ENCODE peak calls at places on chromosomes 2 and 18, in seven cellular contexts. T, G, P, N, E, A and V are unnamed samples.

GRCh38 chr2:119251652-119252051 is 28.0 kb downstream of the STEAP3 start:
- DNase-seq in E (no peak), G (no peak), N (no peak), T (no peak), A (no peak), P (no peak), V (no peak)

GRCh38 chr2:11870064-11870463 is 123.6 kb downstream of the LPIN1 start:
- DNase-seq in T (no peak), G (no peak), A (no peak), P (no peak), E (no peak), N (no peak), V (no peak)

GRCh38 chr2:119425620-119426395 is 5.8 kb upstream of the TMEM37 start:
- DNase-seq in A (no peak), T (no peak), P (no peak), E (no peak), G (no peak), N (peak; percentile 5), V (no peak)

GRCh38 chr18:51383711-51384110 is 186.2 kb upstream of the MEX3C start:
- DNase-seq in G (peak; percentile 62), P (no peak), A (no peak), T (no peak), E (no peak), N (no peak), V (no peak)

GRCh38 chr18:29651121-29651675 is 1391.3 kb downstream of the DSC3 start:
- DNase-seq in E (no peak), G (no peak), N (no peak), A (no peak), P (no peak), T (no peak), V (no peak)

GRCh38 chr18:76972241-76972640 is 149.9 kb downstream of the ZNF236 start:
- DNase-seq in A (no peak), E (no peak), G (no peak), P (no peak), T (no peak), N (no peak), V (no peak)

GRCh38 chr18:34893239-34893638 is 148.0 kb upstream of the MAPRE2 start:
- DNase-seq in P (no peak), A (no peak), N (no peak), E (no peak), G (no peak), T (no peak), V (no peak)

GRCh38 chr18:39134255-39134654 is 1568.7 kb upstream of the CELF4 start:
- DNase-seq in P (no peak), A (no peak), T (no peak), G (no peak), E (no peak), N (no peak), V (no peak)

GRCh38 chr18:76058146-76058545 is 436.9 kb downstream of the ZNF516 start:
- DNase-seq in N (no peak), A (no peak), P (no peak), G (no peak), T (no peak), E (no peak), V (no peak)

GRCh38 chr2:39664478-39664877 is 1.2 kb upstream of the TMEM178A start:
- DNase-seq in G (no peak), E (no peak), N (no peak), P (no peak), A (no peak), T (no peak), V (no peak)

GRCh38 chr18:8984131-8984670 is 118.3 kb upstream of the NDUFV2 start:
- DNase-seq in N (no peak), A (no peak), E (no peak), G (no peak), T (no peak), P (no peak), V (no peak)

GRCh38 chr18:6731197-6731596 is 1.7 kb downstream of the ARHGAP28 start:
- DNase-seq in G (peak; percentile 74), E (no peak), A (no peak), T (no peak), N (no peak), P (no peak), V (no peak)

GRCh38 chr18:61394983-61395382 is 61.8 kb downstream of the CDH20 start:
- DNase-seq in G (peak; percentile 11), E (no peak), P (no peak), N (no peak), T (no peak), A (no peak), V (no peak)

GRCh38 chr2:211486-212184 is 52.2 kb downstream of the SH3YL1 start:
- DNase-seq in E (no peak), P (no peak), T (no peak), A (no peak), G (no peak), N (no peak), V (no peak)

GRCh38 chr2:202870431-202871160 is 970 bp downstream of the ICA1L start:
- DNase-seq in A (peak; percentile 49), E (peak; percentile 63), T (peak; percentile 80), G (peak; percentile 64), P (peak; percentile 88), N (peak; percentile 92), V (peak; percentile 54)

GRCh38 chr2:202871161-202872141 is at the start of gene ICA1L:
- DNase-seq in P (peak; percentile 88), N (peak; percentile 66), G (peak; percentile 41), T (peak; percentile 69), E (peak; percentile 80), A (peak; percentile 56), V (peak; percentile 81)
- TF ChIP-seq CTCF in P (no peak), N (no peak), G (no peak), T (no peak), E (peak; percentile 16), A (peak; percentile 11), V (no peak)

GRCh38 chr2:223086360-223086981 is 34.5 kb downstream of the KCNE4 start:
- DNase-seq in N (no peak), P (no peak), A (peak; percentile 28), T (no peak), G (no peak), E (no peak), V (peak; percentile 21)

GRCh38 chr2:223083402-223084070 is 31.5 kb downstream of the KCNE4 start:
- DNase-seq in A (no peak), G (no peak), P (no peak), N (no peak), T (no peak), E (no peak), V (no peak)

GRCh38 chr2:223087466-223087865 is 35.5 kb downstream of the KCNE4 start:
- DNase-seq in P (no peak), G (no peak), A (no peak), T (no peak), N (no peak), E (no peak), V (no peak)

GRCh38 chr2:223082701-223083100 is 30.7 kb downstream of the KCNE4 start:
- DNase-seq in T (no peak), A (no peak), G (no peak), E (no peak), N (no peak), P (no peak), V (no peak)

GRCh38 chr2:223084873-223085272 is 32.9 kb downstream of the KCNE4 start:
- DNase-seq in N (peak; percentile 48), T (no peak), G (no peak), A (no peak), P (no peak), E (no peak), V (no peak)
- TF ChIP-seq CTCF in N (no peak), T (no peak), G (no peak), A (no peak), P (no peak), E (no peak), V (no peak)

DNA sequence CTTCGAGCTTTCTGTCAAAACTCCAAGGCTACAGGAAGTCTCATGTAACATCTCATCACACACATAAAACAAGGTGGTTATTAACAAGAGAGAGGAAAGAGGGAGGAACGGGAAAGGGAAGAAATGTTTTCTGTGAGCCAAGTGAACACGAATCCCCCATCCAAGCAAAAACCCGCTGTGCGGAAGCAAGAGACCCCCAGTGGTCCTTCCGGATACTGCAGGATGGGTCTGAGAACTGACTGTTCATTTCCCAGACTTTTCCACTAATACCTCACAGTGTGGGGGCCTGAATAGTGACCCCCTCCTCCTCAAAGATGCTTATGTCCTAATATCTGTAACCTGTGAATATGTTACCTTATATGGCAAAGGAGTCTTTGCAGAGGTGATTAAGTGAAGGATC is 19.0 kb upstream of the DIPK1C start:
- DNase-seq in P (no peak), N (peak; percentile 55), T (no peak), A (no peak), E (peak; percentile 74), G (peak; percentile 19), V (peak; percentile 64)
- TF ChIP-seq CTCF in P (peak; percentile 62), N (peak; percentile 77), T (peak; percentile 42), A (peak; percentile 48), E (peak; percentile 83), G (peak; percentile 89), V (peak; percentile 70)

GRCh38 chr18:26515643-26516495 is 32.5 kb downstream of the KCTD1 start:
- DNase-seq in E (no peak), T (no peak), N (no peak), A (no peak), P (no peak), G (no peak), V (no peak)

GRCh38 chr18:26521617-26522016 is 26.7 kb downstream of the KCTD1 start:
- DNase-seq in N (no peak), T (no peak), A (no peak), G (no peak), P (no peak), E (no peak), V (no peak)

GRCh38 chr18:26511339-26512071 is 36.8 kb downstream of the KCTD1 start:
- DNase-seq in A (no peak), G (no peak), T (peak; percentile 67), E (no peak), P (no peak), N (no peak), V (no peak)

GRCh38 chr18:26520974-26521373 is 27.4 kb downstream of the KCTD1 start:
- DNase-seq in A (no peak), T (no peak), P (no peak), G (no peak), E (no peak), N (no peak), V (no peak)

GRCh38 chr18:26516964-26517363 is 31.4 kb downstream of the KCTD1 start:
- DNase-seq in T (no peak), N (no peak), G (peak; percentile 46), P (no peak), E (no peak), A (no peak), V (no peak)
- TF ChIP-seq CTCF in T (no peak), N (no peak), G (no peak), P (no peak), E (no peak), A (no peak), V (no peak)

GRCh38 chr18:37253424-37254255 is 312.0 kb downstream of the CELF4 start:
- DNase-seq in G (no peak), A (no peak), P (no peak), N (peak; percentile 72), T (peak; percentile 69), E (no peak), V (peak; percentile 43)
- TF ChIP-seq CTCF in G (no peak), A (no peak), P (no peak), N (peak; percentile 49), T (no peak), E (no peak), V (no peak)